ENCODE peak calls at places on chromosomes 2 and 18, in eight cellular contexts. One of them, this sample, is unnamed.

GRCh38 chr2:105557021-105557420 is 158.2 kb upstream of the FHL2 start:
- DNase-seq in Peyer's patch: peak; percentile 42
- DNase-seq in transverse colon: no peak
- DNase-seq in spleen: no peak
- DNase-seq in suprapubic skin: no peak
- DNase-seq in heart left ventricle: peak; percentile 53
- DNase-seq in breast epithelium: no peak
- DNase-seq in IMR-90: no peak
- DNase-seq in this sample: no peak

GRCh38 chr2:144426981-144427479 is 92.9 kb downstream of the ZEB2 start:
- DNase-seq in Peyer's patch: no peak
- DNase-seq in transverse colon: no peak
- DNase-seq in spleen: no peak
- DNase-seq in suprapubic skin: no peak
- DNase-seq in heart left ventricle: no peak
- DNase-seq in breast epithelium: no peak
- DNase-seq in IMR-90: peak; percentile 89
- DNase-seq in this sample: no peak

GRCh38 chr18:43108469-43108868 is 7.0 kb downstream of the RIT2 start:
- DNase-seq in Peyer's patch: no peak
- DNase-seq in transverse colon: no peak
- DNase-seq in spleen: no peak
- DNase-seq in suprapubic skin: no peak
- DNase-seq in heart left ventricle: no peak
- DNase-seq in breast epithelium: no peak
- DNase-seq in IMR-90: no peak
- DNase-seq in this sample: no peak

GRCh38 chr18:48733854-48734253 is 195.0 kb downstream of the CTIF start:
- DNase-seq in Peyer's patch: no peak
- DNase-seq in transverse colon: no peak
- DNase-seq in spleen: no peak
- DNase-seq in suprapubic skin: no peak
- DNase-seq in heart left ventricle: no peak
- DNase-seq in breast epithelium: no peak
- DNase-seq in IMR-90: no peak
- DNase-seq in this sample: peak; percentile 25

GRCh38 chr2:104250635-104251034 is 603.3 kb upstream of the POU3F3 start:
- DNase-seq in Peyer's patch: no peak
- DNase-seq in transverse colon: no peak
- DNase-seq in spleen: no peak
- DNase-seq in suprapubic skin: no peak
- DNase-seq in heart left ventricle: no peak
- DNase-seq in breast epithelium: no peak
- DNase-seq in IMR-90: no peak
- DNase-seq in this sample: no peak

GRCh38 chr2:46032996-46033395 is 264.2 kb upstream of the EPAS1 start:
- DNase-seq in Peyer's patch: no peak
- DNase-seq in transverse colon: no peak
- DNase-seq in spleen: no peak
- DNase-seq in suprapubic skin: no peak
- DNase-seq in heart left ventricle: no peak
- DNase-seq in breast epithelium: no peak
- DNase-seq in IMR-90: no peak
- DNase-seq in this sample: no peak

GRCh38 chr2:197897944-197898678 is 93.7 kb downstream of the PLCL1 start:
- DNase-seq in Peyer's patch: no peak
- DNase-seq in transverse colon: no peak
- DNase-seq in spleen: no peak
- DNase-seq in suprapubic skin: no peak
- DNase-seq in heart left ventricle: no peak
- DNase-seq in breast epithelium: no peak
- DNase-seq in IMR-90: no peak
- DNase-seq in this sample: no peak

GRCh38 chr2:239008004-239008403 is 160.1 kb downstream of the TWIST2 start:
- DNase-seq in Peyer's patch: peak; percentile 19
- DNase-seq in transverse colon: no peak
- DNase-seq in spleen: peak; percentile 49
- DNase-seq in suprapubic skin: no peak
- DNase-seq in heart left ventricle: no peak
- DNase-seq in breast epithelium: no peak
- DNase-seq in IMR-90: no peak
- DNase-seq in this sample: no peak

GRCh38 chr18:741931-742512 is 29.6 kb upstream of the ENOSF1 start:
- DNase-seq in Peyer's patch: no peak
- DNase-seq in transverse colon: no peak
- DNase-seq in spleen: no peak
- DNase-seq in suprapubic skin: no peak
- DNase-seq in heart left ventricle: no peak
- DNase-seq in breast epithelium: no peak
- DNase-seq in IMR-90: peak; percentile 63
- DNase-seq in this sample: no peak

GRCh38 chr2:65031341-65032015 is 24.7 kb upstream of the CEP68 start:
- DNase-seq in Peyer's patch: peak; percentile 82
- DNase-seq in transverse colon: peak; percentile 78
- DNase-seq in spleen: peak; percentile 80
- DNase-seq in suprapubic skin: no peak
- DNase-seq in heart left ventricle: no peak
- DNase-seq in breast epithelium: no peak
- DNase-seq in IMR-90: no peak
- DNase-seq in this sample: peak; percentile 55

GRCh38 chr2:61855178-61855523 is 1.3 kb upstream of the FAM161A start:
- DNase-seq in Peyer's patch: no peak
- DNase-seq in transverse colon: peak; percentile 29
- DNase-seq in spleen: no peak
- DNase-seq in suprapubic skin: no peak
- DNase-seq in heart left ventricle: no peak
- DNase-seq in breast epithelium: peak; percentile 20
- DNase-seq in IMR-90: no peak
- DNase-seq in this sample: peak; percentile 12

GRCh38 chr18:8514409-8514808 is 94.8 kb upstream of the RAB12 start:
- DNase-seq in Peyer's patch: no peak
- DNase-seq in transverse colon: no peak
- DNase-seq in spleen: no peak
- DNase-seq in suprapubic skin: no peak
- DNase-seq in heart left ventricle: no peak
- DNase-seq in breast epithelium: no peak
- DNase-seq in IMR-90: no peak
- DNase-seq in this sample: no peak
- TF ChIP-seq POLR2A in Peyer's patch: no peak
- TF ChIP-seq POLR2A in transverse colon: no peak
- TF ChIP-seq POLR2A in spleen: no peak
- TF ChIP-seq POLR2A in suprapubic skin: no peak
- TF ChIP-seq POLR2A in heart left ventricle: no peak
- TF ChIP-seq POLR2A in breast epithelium: no peak
- TF ChIP-seq POLR2A in IMR-90: no peak
- TF ChIP-seq POLR2A in this sample: no peak

GRCh38 chr2:200471928-200472645 is 37.8 kb downstream of the KCTD18 start:
- DNase-seq in Peyer's patch: no peak
- DNase-seq in transverse colon: no peak
- DNase-seq in spleen: no peak
- DNase-seq in suprapubic skin: no peak
- DNase-seq in heart left ventricle: no peak
- DNase-seq in breast epithelium: no peak
- DNase-seq in IMR-90: no peak
- DNase-seq in this sample: no peak

GRCh38 chr2:200477667-200478121 is 32.2 kb downstream of the KCTD18 start:
- DNase-seq in Peyer's patch: no peak
- DNase-seq in transverse colon: peak; percentile 24
- DNase-seq in spleen: no peak
- DNase-seq in suprapubic skin: no peak
- DNase-seq in heart left ventricle: peak; percentile 73
- DNase-seq in breast epithelium: no peak
- DNase-seq in IMR-90: no peak
- DNase-seq in this sample: no peak

GRCh38 chr2:200476836-200477235 is 33.0 kb downstream of the KCTD18 start:
- DNase-seq in Peyer's patch: no peak
- DNase-seq in transverse colon: no peak
- DNase-seq in spleen: no peak
- DNase-seq in suprapubic skin: no peak
- DNase-seq in heart left ventricle: no peak
- DNase-seq in breast epithelium: no peak
- DNase-seq in IMR-90: no peak
- DNase-seq in this sample: no peak

GRCh38 chr2:200472853-200473464 is 36.9 kb downstream of the KCTD18 start:
- DNase-seq in Peyer's patch: no peak
- DNase-seq in transverse colon: no peak
- DNase-seq in spleen: no peak
- DNase-seq in suprapubic skin: no peak
- DNase-seq in heart left ventricle: no peak
- DNase-seq in breast epithelium: no peak
- DNase-seq in IMR-90: no peak
- DNase-seq in this sample: no peak

DNA sequence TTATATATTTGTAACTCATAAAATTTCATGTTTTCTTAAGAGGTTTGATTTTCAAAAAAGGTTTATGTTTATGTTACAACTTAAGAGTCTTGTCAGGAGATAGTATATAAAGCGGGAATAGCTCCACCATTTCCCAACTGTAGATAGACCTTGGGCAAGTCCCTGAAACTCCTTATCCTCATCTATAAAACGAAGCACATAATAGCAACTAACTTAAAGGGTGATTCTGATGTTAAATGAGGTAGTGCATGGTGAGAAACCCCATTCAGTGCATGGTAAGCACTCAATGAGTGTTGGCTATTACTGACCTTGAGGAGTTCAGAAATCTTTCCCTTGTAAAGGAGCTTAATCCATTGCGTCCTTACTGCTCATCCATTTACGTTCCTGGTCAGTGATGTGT is 34.1 kb downstream of the KCTD18 start:
- DNase-seq in Peyer's patch: no peak
- DNase-seq in transverse colon: no peak
- DNase-seq in spleen: no peak
- DNase-seq in suprapubic skin: no peak
- DNase-seq in heart left ventricle: no peak
- DNase-seq in breast epithelium: no peak
- DNase-seq in IMR-90: no peak
- DNase-seq in this sample: no peak
- H3K36me3 ChIP-seq in Peyer's patch: no peaks in the 10 kb centered on the region
- H3K36me3 ChIP-seq in transverse colon: peaks cover 24% of the 10 kb centered on the region
- H3K36me3 ChIP-seq in spleen: peaks cover 9% of the 10 kb centered on the region
- H3K36me3 ChIP-seq in suprapubic skin: peaks cover 75% of the 10 kb centered on the region
- H3K36me3 ChIP-seq in heart left ventricle: peaks cover 82% of the 10 kb centered on the region
- H3K36me3 ChIP-seq in breast epithelium: no peaks in the 10 kb centered on the region
- H3K36me3 ChIP-seq in IMR-90: peaks cover 56% of the 10 kb centered on the region
- H3K36me3 ChIP-seq in this sample: no peaks in the 10 kb centered on the region

GRCh38 chr18:23453657-23454011 is 547 bp downstream of the RIOK3 start:
- DNase-seq in Peyer's patch: no peak
- DNase-seq in transverse colon: no peak
- DNase-seq in spleen: no peak
- DNase-seq in suprapubic skin: no peak
- DNase-seq in heart left ventricle: no peak
- DNase-seq in breast epithelium: no peak
- DNase-seq in IMR-90: peak; percentile 69
- DNase-seq in this sample: peak; percentile 15

GRCh38 chr18:23452347-23452727 is 750 bp upstream of the RIOK3 start:
- DNase-seq in Peyer's patch: no peak
- DNase-seq in transverse colon: no peak
- DNase-seq in spleen: no peak
- DNase-seq in suprapubic skin: no peak
- DNase-seq in heart left ventricle: no peak
- DNase-seq in breast epithelium: no peak
- DNase-seq in IMR-90: no peak
- DNase-seq in this sample: no peak

GRCh38 chr18:23451491-23451890 is 1.6 kb upstream of the RIOK3 start:
- DNase-seq in Peyer's patch: no peak
- DNase-seq in transverse colon: no peak
- DNase-seq in spleen: no peak
- DNase-seq in suprapubic skin: no peak
- DNase-seq in heart left ventricle: no peak
- DNase-seq in breast epithelium: no peak
- DNase-seq in IMR-90: no peak
- DNase-seq in this sample: no peak

GRCh38 chr18:23451011-23451410 is 2.1 kb upstream of the RIOK3 start:
- DNase-seq in Peyer's patch: no peak
- DNase-seq in transverse colon: no peak
- DNase-seq in spleen: no peak
- DNase-seq in suprapubic skin: no peak
- DNase-seq in heart left ventricle: no peak
- DNase-seq in breast epithelium: no peak
- DNase-seq in IMR-90: no peak
- DNase-seq in this sample: no peak

GRCh38 chr18:23452728-23453656 is at the start of gene RIOK3:
- DNase-seq in Peyer's patch: peak; percentile 99
- DNase-seq in transverse colon: peak; percentile 99
- DNase-seq in spleen: peak; percentile 99
- DNase-seq in suprapubic skin: peak; percentile 99
- DNase-seq in heart left ventricle: peak; percentile 99
- DNase-seq in breast epithelium: peak; percentile 97
- DNase-seq in IMR-90: peak; percentile 92
- DNase-seq in this sample: peak; percentile 97
- TF ChIP-seq POLR2A in Peyer's patch: peak; percentile 98
- TF ChIP-seq POLR2A in transverse colon: peak; percentile 99
- TF ChIP-seq POLR2A in spleen: peak; percentile 76
- TF ChIP-seq POLR2A in suprapubic skin: peak; percentile 90
- TF ChIP-seq POLR2A in heart left ventricle: peak; percentile 31
- TF ChIP-seq POLR2A in breast epithelium: peak; percentile 93
- TF ChIP-seq POLR2A in IMR-90: peak; percentile 78
- TF ChIP-seq POLR2A in this sample: peak; percentile 97

DNA sequence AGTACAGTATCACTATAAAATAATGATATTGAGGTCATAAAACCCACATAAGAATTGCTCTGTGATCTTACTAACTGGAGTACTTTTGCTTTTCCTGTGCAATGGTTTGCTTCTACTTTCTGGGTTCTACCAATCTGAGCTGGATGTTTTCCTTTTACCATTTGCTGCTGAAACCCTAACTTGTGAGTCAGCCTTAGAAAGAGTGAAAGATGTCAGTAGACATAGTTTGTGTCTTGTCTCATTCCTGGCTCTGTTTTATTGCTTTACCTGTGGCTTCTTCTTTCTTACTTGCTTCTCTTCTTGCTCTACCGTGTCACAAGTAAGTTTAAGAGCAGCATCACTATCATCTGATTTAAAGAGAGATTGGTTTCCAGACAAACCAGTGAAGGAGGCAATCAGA is 61.0 kb downstream of the MBD2 start:
- DNase-seq in Peyer's patch: no peak
- DNase-seq in transverse colon: no peak
- DNase-seq in spleen: no peak
- DNase-seq in suprapubic skin: no peak
- DNase-seq in heart left ventricle: no peak
- DNase-seq in breast epithelium: no peak
- DNase-seq in IMR-90: peak; percentile 13
- DNase-seq in this sample: no peak
- H3K36me3 ChIP-seq in Peyer's patch: no peaks in the 10 kb centered on the region
- H3K36me3 ChIP-seq in transverse colon: peaks cover 58% of the 10 kb centered on the region
- H3K36me3 ChIP-seq in spleen: peaks cover 52% of the 10 kb centered on the region
- H3K36me3 ChIP-seq in suprapubic skin: peaks cover 81% of the 10 kb centered on the region
- H3K36me3 ChIP-seq in heart left ventricle: peaks cover 76% of the 10 kb centered on the region
- H3K36me3 ChIP-seq in breast epithelium: peaks cover 3% of the 10 kb centered on the region
- H3K36me3 ChIP-seq in IMR-90: peaks cover 27% of the 10 kb centered on the region
- H3K36me3 ChIP-seq in this sample: no peaks in the 10 kb centered on the region